ENCODE peak calls at places on chromosome 18, in four cellular contexts. One of them, this sample, is unnamed. For H3K36me3, the result is how much of the 10 kb centered on the place peaks cover.

GRCh38 chr18:37701967-37702366 is 136.4 kb upstream of the CELF4 start:
- DNase-seq in stomach: no peak
- DNase-seq in OCI-LY7: peak
- DNase-seq in right atrium auricular region: no peak
- DNase-seq in this sample: no peak

GRCh38 chr18:59395226-59396175 is 36.4 kb upstream of the LMAN1 start:
- DNase-seq in stomach: no peak
- DNase-seq in right atrium auricular region: no peak
- DNase-seq in OCI-LY7: no peak
- DNase-seq in this sample: no peak

GRCh38 chr18:24831871-24832665 is 371.6 kb downstream of the HRH4 start:
- DNase-seq in right atrium auricular region: no peak
- DNase-seq in OCI-LY7: no peak
- DNase-seq in stomach: no peak
- DNase-seq in this sample: no peak

GRCh38 chr18:36829362-36830140 is 624 bp downstream of the KIAA1328 start:
- DNase-seq in right atrium auricular region: no peak
- DNase-seq in stomach: no peak
- DNase-seq in OCI-LY7: no peak
- DNase-seq in this sample: no peak

GRCh38 chr18:6851480-6851879 is 122.0 kb downstream of the ARHGAP28 start:
- DNase-seq in right atrium auricular region: no peak
- DNase-seq in stomach: no peak
- DNase-seq in OCI-LY7: no peak
- DNase-seq in this sample: no peak

GRCh38 chr18:48800877-48801727 is 149.7 kb downstream of the SMAD7 start:
- DNase-seq in stomach: peak
- DNase-seq in OCI-LY7: no peak
- DNase-seq in right atrium auricular region: peak
- DNase-seq in this sample: no peak

GRCh38 chr18:34122724-34123334 is 101.9 kb downstream of the NOL4 start:
- DNase-seq in OCI-LY7: peak
- DNase-seq in stomach: peak
- DNase-seq in right atrium auricular region: no peak
- DNase-seq in this sample: no peak

GRCh38 chr18:62329676-62330454 is 4.8 kb downstream of the TNFRSF11A start:
- DNase-seq in OCI-LY7: no peak
- DNase-seq in stomach: peak
- DNase-seq in right atrium auricular region: peak
- DNase-seq in this sample: no peak

GRCh38 chr18:57107141-57107832 is 39.6 kb upstream of the BOD1L2 start:
- DNase-seq in stomach: no peak
- DNase-seq in right atrium auricular region: no peak
- DNase-seq in OCI-LY7: peak
- DNase-seq in this sample: no peak

GRCh38 chr18:10142056-10142455 is 228.2 kb downstream of the VAPA start:
- DNase-seq in stomach: no peak
- DNase-seq in OCI-LY7: no peak
- DNase-seq in right atrium auricular region: peak
- DNase-seq in this sample: no peak

GRCh38 chr18:36819621-36820020 is 9.2 kb downstream of the TPGS2 start:
- DNase-seq in right atrium auricular region: no peak
- DNase-seq in stomach: no peak
- DNase-seq in OCI-LY7: no peak
- DNase-seq in this sample: no peak

GRCh38 chr18:36212301-36212977 is 25.1 kb downstream of the MOCOS start:
- DNase-seq in OCI-LY7: no peak
- DNase-seq in right atrium auricular region: no peak
- DNase-seq in stomach: no peak
- DNase-seq in this sample: no peak

GRCh38 chr18:68417166-68417776 is 297.6 kb downstream of the TMX3 start:
- DNase-seq in OCI-LY7: no peak
- DNase-seq in right atrium auricular region: no peak
- DNase-seq in stomach: no peak
- DNase-seq in this sample: no peak

GRCh38 chr18:59699750-59700534 is 2.7 kb upstream of the CCBE1 start:
- DNase-seq in OCI-LY7: no peak
- DNase-seq in stomach: no peak
- DNase-seq in right atrium auricular region: no peak
- DNase-seq in this sample: no peak

GRCh38 chr18:70250781-70251180 is 38.1 kb upstream of the SOCS6 start:
- DNase-seq in OCI-LY7: no peak
- DNase-seq in right atrium auricular region: no peak
- DNase-seq in stomach: no peak
- DNase-seq in this sample: no peak

GRCh38 chr18:49591775-49592174 is 29.9 kb downstream of the LIPG start:
- DNase-seq in stomach: no peak
- DNase-seq in OCI-LY7: no peak
- DNase-seq in right atrium auricular region: no peak
- DNase-seq in this sample: no peak

GRCh38 chr18:57901819-57902600 is 98.9 kb upstream of the ATP8B1 start:
- DNase-seq in stomach: peak
- DNase-seq in right atrium auricular region: no peak
- DNase-seq in OCI-LY7: no peak
- DNase-seq in this sample: no peak

GRCh38 chr18:13256444-13257305 is 38.1 kb downstream of the LDLRAD4 start:
- DNase-seq in stomach: no peak
- DNase-seq in OCI-LY7: no peak
- DNase-seq in right atrium auricular region: no peak
- DNase-seq in this sample: no peak

GRCh38 chr18:49767111-49768050 is 46.0 kb downstream of the ACAA2 start:
- DNase-seq in OCI-LY7: no peak
- DNase-seq in right atrium auricular region: no peak
- DNase-seq in stomach: no peak
- DNase-seq in this sample: no peak

GRCh38 chr18:35326695-35327387 is 17.4 kb downstream of the ZNF24 start:
- DNase-seq in right atrium auricular region: no peak
- DNase-seq in OCI-LY7: no peak
- DNase-seq in stomach: no peak
- DNase-seq in this sample: no peak

GRCh38 chr18:10067670-10068659 is 154.1 kb downstream of the VAPA start:
- DNase-seq in right atrium auricular region: no peak
- DNase-seq in OCI-LY7: no peak
- DNase-seq in stomach: no peak
- DNase-seq in this sample: no peak

GRCh38 chr18:5546660-5547059 is 2.9 kb upstream of the EPB41L3 start:
- DNase-seq in right atrium auricular region: no peak
- DNase-seq in OCI-LY7: no peak
- DNase-seq in stomach: no peak
- DNase-seq in this sample: no peak

GRCh38 chr18:67367540-67367939 is 149.0 kb downstream of the DSEL start:
- DNase-seq in right atrium auricular region: no peak
- DNase-seq in stomach: no peak
- DNase-seq in OCI-LY7: no peak
- DNase-seq in this sample: no peak

GRCh38 chr18:74463271-74463670 is 6.2 kb upstream of the DIPK1C start:
- DNase-seq in right atrium auricular region: no peak
- DNase-seq in stomach: no peak
- DNase-seq in OCI-LY7: no peak
- DNase-seq in this sample: no peak

GRCh38 chr18:11091746-11092145 is 57.6 kb downstream of the PIEZO2 start:
- DNase-seq in right atrium auricular region: no peak
- DNase-seq in OCI-LY7: no peak
- DNase-seq in stomach: no peak
- DNase-seq in this sample: no peak

GRCh38 chr18:74040459-74041332 is 106.9 kb downstream of the FBXO15 start:
- DNase-seq in stomach: peak
- DNase-seq in OCI-LY7: peak
- DNase-seq in right atrium auricular region: no peak
- DNase-seq in this sample: no peak

GRCh38 chr18:3494245-3494526 is 44.2 kb downstream of the TGIF1 start:
- DNase-seq in OCI-LY7: no peak
- DNase-seq in stomach: no peak
- DNase-seq in right atrium auricular region: no peak
- DNase-seq in this sample: no peak

GRCh38 chr18:72700961-72701710 is 157.0 kb upstream of the CBLN2 start:
- DNase-seq in stomach: no peak
- DNase-seq in right atrium auricular region: no peak
- DNase-seq in OCI-LY7: no peak
- DNase-seq in this sample: no peak

GRCh38 chr18:58195278-58195721 is 151.3 kb downstream of the NEDD4L start:
- DNase-seq in right atrium auricular region: no peak
- DNase-seq in stomach: peak
- DNase-seq in OCI-LY7: peak
- DNase-seq in this sample: no peak

GRCh38 chr18:56973487-56973886 is 173.4 kb upstream of the BOD1L2 start:
- DNase-seq in stomach: no peak
- DNase-seq in OCI-LY7: no peak
- DNase-seq in right atrium auricular region: no peak
- DNase-seq in this sample: no peak

GRCh38 chr18:44627245-44627644 is 53.4 kb upstream of the SETBP1 start:
- DNase-seq in right atrium auricular region: no peak
- DNase-seq in stomach: no peak
- DNase-seq in OCI-LY7: no peak
- DNase-seq in this sample: no peak

GRCh38 chr18:72206814-72207213 is 337.3 kb downstream of the CBLN2 start:
- DNase-seq in right atrium auricular region: no peak
- DNase-seq in stomach: no peak
- DNase-seq in OCI-LY7: no peak
- DNase-seq in this sample: no peak

DNA sequence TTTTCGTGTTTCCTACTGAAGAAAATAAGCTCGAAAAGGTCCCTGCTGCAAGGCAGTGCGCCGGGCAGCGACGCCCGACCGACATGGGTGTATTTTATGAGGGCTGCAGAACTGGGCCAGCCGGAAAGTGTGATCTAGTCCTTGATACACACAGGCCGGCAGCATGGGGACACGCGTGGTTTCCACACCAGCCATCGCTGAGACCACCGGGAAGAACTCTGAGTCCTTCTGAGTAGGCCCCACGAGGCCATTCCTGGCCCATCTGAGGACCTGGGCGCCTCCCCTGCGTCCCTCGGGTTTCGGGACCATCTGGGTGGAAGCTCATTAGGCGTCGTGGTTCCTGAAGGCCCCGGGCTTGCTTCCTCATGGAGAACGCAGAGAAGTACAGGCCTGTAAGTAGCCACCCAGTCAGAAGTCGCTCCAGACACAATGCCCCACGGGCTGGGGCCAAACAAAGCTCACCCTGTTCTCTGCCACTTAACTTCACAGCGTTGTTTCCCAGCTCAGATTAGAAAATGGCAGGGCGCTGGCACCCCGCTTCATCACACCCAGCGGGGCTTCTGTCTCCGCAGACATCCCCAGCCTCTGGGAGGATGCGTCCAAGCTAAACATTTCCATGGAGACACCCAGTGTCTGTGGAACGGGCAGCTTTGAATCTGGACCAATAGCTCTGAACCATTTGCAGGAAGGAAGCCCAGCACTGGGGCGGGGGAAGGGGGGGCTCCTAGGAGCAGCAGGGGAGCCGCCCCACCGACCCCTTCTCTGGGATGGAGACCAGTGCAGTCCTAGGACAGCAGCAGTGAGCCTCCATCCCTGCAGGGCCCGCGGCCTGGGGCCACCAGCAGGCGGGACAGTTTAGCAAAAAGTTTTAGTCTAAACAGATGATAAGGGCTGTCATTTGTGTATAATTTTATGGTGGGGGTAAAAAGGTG is 2.4 kb downstream of the NFATC1 start:
- DNase-seq in right atrium auricular region: no peak
- DNase-seq in stomach: no peak
- DNase-seq in OCI-LY7: peak
- DNase-seq in this sample: no peak
- H3K4me3 ChIP-seq in right atrium auricular region: no peak
- H3K4me3 ChIP-seq in stomach: no peak
- H3K4me3 ChIP-seq in OCI-LY7: peak
- H3K4me3 ChIP-seq in this sample: no peak

DNA sequence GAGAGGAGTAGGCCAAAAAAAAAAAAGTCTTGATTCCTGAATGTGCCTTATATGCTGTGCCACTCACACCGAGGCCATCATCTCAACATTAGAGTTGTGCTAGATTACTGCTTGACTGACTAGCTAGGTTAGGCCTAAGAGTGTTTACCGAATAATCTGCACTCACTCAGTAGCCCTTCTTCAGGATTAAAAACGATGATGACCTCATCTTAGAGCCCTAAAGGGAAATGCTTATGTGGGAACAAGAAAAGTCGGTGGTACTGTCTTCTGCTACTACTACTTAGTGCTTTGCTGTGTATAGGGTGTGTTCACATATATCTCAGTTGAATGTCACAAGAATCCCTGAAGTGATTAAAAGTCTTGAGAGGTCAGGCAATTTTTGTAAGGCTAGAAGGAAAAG is 54.3 kb downstream of the THOC1 start:
- DNase-seq in stomach: no peak
- DNase-seq in right atrium auricular region: no peak
- DNase-seq in OCI-LY7: no peak
- DNase-seq in this sample: no peak
- H3K36me3 ChIP-seq in stomach: under half
- H3K36me3 ChIP-seq in right atrium auricular region: half or more
- H3K36me3 ChIP-seq in OCI-LY7: half or more
- H3K36me3 ChIP-seq in this sample: half or more

DNA sequence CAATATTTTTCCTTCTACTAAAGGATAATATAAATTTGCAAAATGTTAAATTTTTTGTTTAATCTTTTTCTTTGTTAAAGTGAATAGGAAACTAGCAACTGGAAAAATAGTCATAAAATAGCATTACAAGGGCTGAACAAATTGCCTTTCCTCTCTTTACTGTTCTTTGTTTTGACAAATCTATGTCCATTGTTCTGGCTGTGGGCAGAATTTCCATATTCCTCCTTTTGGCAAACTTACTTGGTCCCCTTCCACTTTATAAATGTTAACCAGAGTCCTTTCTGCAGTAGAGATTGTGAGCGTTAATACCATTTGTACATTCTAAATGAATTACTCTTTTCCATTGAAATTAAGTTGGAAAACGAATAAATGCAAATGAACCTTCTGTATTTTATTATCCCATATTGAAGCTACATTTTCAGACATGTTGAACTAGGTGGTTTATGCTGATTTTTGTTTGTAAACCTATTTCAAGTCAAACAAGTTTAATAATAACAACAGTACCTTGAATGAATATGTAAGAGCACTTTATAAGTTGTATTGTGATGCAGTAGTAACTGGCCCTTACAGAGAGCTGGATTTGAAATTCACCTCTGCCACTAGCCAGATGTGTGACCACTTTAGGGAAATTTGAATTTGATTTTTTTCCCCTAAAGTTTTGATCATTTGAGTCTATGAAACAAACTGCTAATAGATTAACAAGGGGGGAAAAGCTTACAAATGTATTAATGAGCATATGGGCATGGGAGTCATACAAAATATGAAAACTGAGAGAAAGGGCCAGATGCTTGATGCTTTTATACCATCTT is 3.3 kb downstream of the RNF125 start:
- DNase-seq in OCI-LY7: no peak
- DNase-seq in right atrium auricular region: no peak
- DNase-seq in stomach: no peak
- DNase-seq in this sample: no peak
- H3K27ac ChIP-seq in OCI-LY7: no peak
- H3K27ac ChIP-seq in right atrium auricular region: no peak
- H3K27ac ChIP-seq in stomach: no peak
- H3K27ac ChIP-seq in this sample: no peak

DNA sequence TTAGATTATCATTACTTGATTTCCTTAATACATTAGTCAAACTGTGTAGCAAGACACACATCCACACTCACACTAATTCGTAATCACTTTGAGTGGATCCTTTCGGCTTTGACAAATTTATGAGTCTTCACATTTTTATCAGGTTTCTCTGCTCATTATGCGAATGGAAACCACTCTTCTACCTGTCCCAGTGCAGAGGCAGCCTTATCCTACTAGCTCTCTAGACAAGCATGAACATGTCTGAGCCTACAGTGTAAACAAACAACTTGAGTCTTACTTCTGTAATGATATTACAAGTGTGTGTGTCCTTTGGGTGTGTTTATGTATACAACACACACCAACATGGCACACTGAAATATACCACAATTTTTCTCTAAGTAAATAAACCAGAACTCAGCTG is 361.9 kb upstream of the CHST9 start:
- DNase-seq in OCI-LY7: no peak
- DNase-seq in right atrium auricular region: no peak
- DNase-seq in stomach: no peak
- DNase-seq in this sample: no peak
- H3K4me3 ChIP-seq in OCI-LY7: no peak
- H3K4me3 ChIP-seq in right atrium auricular region: no peak
- H3K4me3 ChIP-seq in stomach: no peak
- H3K4me3 ChIP-seq in this sample: no peak